ENCODE peak calls at places on chromosomes 7 and 10, in eight cellular contexts. One of them, this sample, is unnamed.

GRCh38 chr7:20352573-20353304 is 22.0 kb downstream of the ITGB8 start:
- DNase-seq in PC-3: peak; percentile 97
- DNase-seq in hepatocyte: peak; percentile 44
- DNase-seq in kidney: no peak
- DNase-seq in fibroblast of pulmonary artery: peak; percentile 79
- DNase-seq in astrocyte of the spinal cord: peak; percentile 57
- DNase-seq in bronchial epithelial cell: peak; percentile 100
- DNase-seq in neural progenitor cell: no peak
- DNase-seq in this sample: peak; percentile 82

GRCh38 chr10:10589540-10589939 is 428.1 kb upstream of the CELF2 start:
- DNase-seq in kidney: no peak
- DNase-seq in fibroblast of pulmonary artery: peak; percentile 99
- DNase-seq in hepatocyte: peak; percentile 50
- DNase-seq in bronchial epithelial cell: peak; percentile 66
- DNase-seq in astrocyte of the spinal cord: peak; percentile 73
- DNase-seq in neural progenitor cell: no peak
- DNase-seq in PC-3: peak; percentile 2
- DNase-seq in this sample: peak; percentile 94

GRCh38 chr7:76998263-76998666 is 33.9 kb downstream of the SPDYE17 start:
- DNase-seq in neural progenitor cell: no peak
- DNase-seq in bronchial epithelial cell: no peak
- DNase-seq in kidney: peak; percentile 66
- DNase-seq in astrocyte of the spinal cord: no peak
- DNase-seq in PC-3: no peak
- DNase-seq in fibroblast of pulmonary artery: no peak
- DNase-seq in hepatocyte: no peak
- DNase-seq in this sample: no peak

GRCh38 chr7:50229964-50230363 is 74.6 kb upstream of the IKZF1 start:
- DNase-seq in astrocyte of the spinal cord: peak; percentile 2
- DNase-seq in hepatocyte: no peak
- DNase-seq in kidney: no peak
- DNase-seq in PC-3: peak; percentile 18
- DNase-seq in bronchial epithelial cell: no peak
- DNase-seq in fibroblast of pulmonary artery: peak; percentile 2
- DNase-seq in neural progenitor cell: peak; percentile 19
- DNase-seq in this sample: no peak

GRCh38 chr7:116341222-116341907 is 131.0 kb downstream of the TES start:
- DNase-seq in hepatocyte: no peak
- DNase-seq in bronchial epithelial cell: peak; percentile 18
- DNase-seq in fibroblast of pulmonary artery: peak; percentile 20
- DNase-seq in astrocyte of the spinal cord: no peak
- DNase-seq in neural progenitor cell: no peak
- DNase-seq in PC-3: peak; percentile 27
- DNase-seq in kidney: no peak
- DNase-seq in this sample: peak; percentile 38

GRCh38 chr7:136116186-136116585 is 139.0 kb upstream of the MTPN start:
- DNase-seq in astrocyte of the spinal cord: no peak
- DNase-seq in fibroblast of pulmonary artery: no peak
- DNase-seq in hepatocyte: no peak
- DNase-seq in kidney: peak; percentile 64
- DNase-seq in PC-3: no peak
- DNase-seq in neural progenitor cell: no peak
- DNase-seq in bronchial epithelial cell: no peak
- DNase-seq in this sample: no peak

GRCh38 chr10:132168571-132169030 is 18.1 kb upstream of the DPYSL4 start:
- DNase-seq in kidney: no peak
- DNase-seq in bronchial epithelial cell: no peak
- DNase-seq in fibroblast of pulmonary artery: no peak
- DNase-seq in neural progenitor cell: no peak
- DNase-seq in astrocyte of the spinal cord: no peak
- DNase-seq in PC-3: no peak
- DNase-seq in hepatocyte: no peak
- DNase-seq in this sample: no peak

GRCh38 chr7:30900803-30901362 is 10.8 kb upstream of the AQP1 start:
- DNase-seq in bronchial epithelial cell: no peak
- DNase-seq in PC-3: no peak
- DNase-seq in astrocyte of the spinal cord: no peak
- DNase-seq in kidney: no peak
- DNase-seq in hepatocyte: no peak
- DNase-seq in neural progenitor cell: no peak
- DNase-seq in fibroblast of pulmonary artery: no peak
- DNase-seq in this sample: no peak

GRCh38 chr10:79224263-79224949 is 122.9 kb upstream of the PPIF start:
- DNase-seq in astrocyte of the spinal cord: no peak
- DNase-seq in kidney: peak; percentile 58
- DNase-seq in neural progenitor cell: no peak
- DNase-seq in fibroblast of pulmonary artery: no peak
- DNase-seq in bronchial epithelial cell: no peak
- DNase-seq in PC-3: no peak
- DNase-seq in hepatocyte: no peak
- DNase-seq in this sample: no peak

GRCh38 chr7:1020849-1021251 is 23.5 kb upstream of the GPR146 start:
- DNase-seq in bronchial epithelial cell: no peak
- DNase-seq in kidney: peak; percentile 64
- DNase-seq in fibroblast of pulmonary artery: no peak
- DNase-seq in PC-3: peak; percentile 4
- DNase-seq in neural progenitor cell: no peak
- DNase-seq in astrocyte of the spinal cord: no peak
- DNase-seq in hepatocyte: no peak
- DNase-seq in this sample: no peak

GRCh38 chr7:1019789-1020610 is 24.3 kb upstream of the GPR146 start:
- DNase-seq in hepatocyte: no peak
- DNase-seq in neural progenitor cell: no peak
- DNase-seq in bronchial epithelial cell: no peak
- DNase-seq in PC-3: no peak
- DNase-seq in astrocyte of the spinal cord: no peak
- DNase-seq in fibroblast of pulmonary artery: no peak
- DNase-seq in kidney: peak; percentile 67
- DNase-seq in this sample: no peak

GRCh38 chr7:1022356-1022755 is 22.0 kb upstream of the GPR146 start:
- DNase-seq in neural progenitor cell: no peak
- DNase-seq in bronchial epithelial cell: no peak
- DNase-seq in PC-3: no peak
- DNase-seq in hepatocyte: no peak
- DNase-seq in astrocyte of the spinal cord: no peak
- DNase-seq in kidney: peak; percentile 32
- DNase-seq in fibroblast of pulmonary artery: no peak
- DNase-seq in this sample: no peak

GRCh38 chr7:1021931-1022330 is 22.4 kb upstream of the GPR146 start:
- DNase-seq in kidney: peak; percentile 71
- DNase-seq in hepatocyte: no peak
- DNase-seq in bronchial epithelial cell: no peak
- DNase-seq in neural progenitor cell: no peak
- DNase-seq in PC-3: no peak
- DNase-seq in astrocyte of the spinal cord: no peak
- DNase-seq in fibroblast of pulmonary artery: no peak
- DNase-seq in this sample: no peak

GRCh38 chr7:1021366-1021765 is 23.0 kb upstream of the GPR146 start:
- DNase-seq in neural progenitor cell: no peak
- DNase-seq in PC-3: no peak
- DNase-seq in hepatocyte: no peak
- DNase-seq in astrocyte of the spinal cord: no peak
- DNase-seq in bronchial epithelial cell: no peak
- DNase-seq in fibroblast of pulmonary artery: no peak
- DNase-seq in kidney: peak; percentile 65
- DNase-seq in this sample: no peak
- H3K4me3 ChIP-seq in neural progenitor cell: no peak overlapping the region
- H3K4me3 ChIP-seq in PC-3: no peak overlapping the region
- H3K4me3 ChIP-seq in hepatocyte: no peak overlapping the region
- H3K4me3 ChIP-seq in astrocyte of the spinal cord: no peak overlapping the region
- H3K4me3 ChIP-seq in bronchial epithelial cell: no peak overlapping the region
- H3K4me3 ChIP-seq in fibroblast of pulmonary artery: no peak overlapping the region
- H3K4me3 ChIP-seq in kidney: no peak overlapping the region
- H3K4me3 ChIP-seq in this sample: no peak overlapping the region

DNA sequence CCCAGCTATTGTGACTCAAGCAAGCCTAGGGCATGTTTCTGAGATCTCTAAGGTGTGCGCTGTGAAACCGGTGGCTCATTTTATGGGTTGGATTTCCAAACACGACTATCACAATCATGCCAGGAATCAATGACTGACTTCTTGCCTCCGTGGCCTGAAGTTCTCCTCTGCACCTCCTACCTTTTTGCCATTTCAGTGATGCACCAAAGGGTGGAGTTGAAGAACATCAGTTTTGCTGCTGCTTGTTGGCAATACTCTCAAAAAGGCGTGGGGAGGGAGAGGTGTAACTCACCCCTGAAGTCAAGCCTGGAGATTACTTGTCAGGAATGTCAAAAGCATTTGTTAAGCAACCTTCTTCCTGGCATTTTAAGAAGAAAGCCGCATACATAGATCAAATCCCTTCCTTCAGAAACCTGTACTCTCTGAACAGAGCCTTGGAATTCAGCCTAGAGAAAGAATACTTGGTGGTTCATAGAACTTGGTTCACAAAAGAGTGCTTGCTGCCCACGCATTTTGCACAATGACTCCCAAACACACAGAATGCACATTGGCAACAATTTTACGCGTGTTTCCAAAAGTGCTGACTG is 41.0 kb downstream of the KIAA1217 start:
- DNase-seq in neural progenitor cell: no peak
- DNase-seq in fibroblast of pulmonary artery: peak; percentile 88
- DNase-seq in bronchial epithelial cell: peak; percentile 92
- DNase-seq in kidney: no peak
- DNase-seq in hepatocyte: peak; percentile 34
- DNase-seq in PC-3: no peak
- DNase-seq in astrocyte of the spinal cord: peak; percentile 54
- DNase-seq in this sample: peak; percentile 56
- TF ChIP-seq CTCF in neural progenitor cell: no peak
- TF ChIP-seq CTCF in fibroblast of pulmonary artery: no peak
- TF ChIP-seq CTCF in bronchial epithelial cell: peak; percentile 1
- TF ChIP-seq CTCF in kidney: no peak
- TF ChIP-seq CTCF in hepatocyte: no peak
- TF ChIP-seq CTCF in PC-3: no peak
- TF ChIP-seq CTCF in astrocyte of the spinal cord: no peak
- TF ChIP-seq CTCF in this sample: no peak

GRCh38 chr7:101885597-101885955 is 68.2 kb downstream of the CUX1 start:
- DNase-seq in hepatocyte: no peak
- DNase-seq in astrocyte of the spinal cord: no peak
- DNase-seq in bronchial epithelial cell: no peak
- DNase-seq in PC-3: no peak
- DNase-seq in neural progenitor cell: no peak
- DNase-seq in kidney: no peak
- DNase-seq in fibroblast of pulmonary artery: no peak
- DNase-seq in this sample: no peak

GRCh38 chr7:101880536-101881443 is 63.4 kb downstream of the CUX1 start:
- DNase-seq in hepatocyte: no peak
- DNase-seq in PC-3: peak; percentile 52
- DNase-seq in astrocyte of the spinal cord: peak; percentile 68
- DNase-seq in kidney: no peak
- DNase-seq in bronchial epithelial cell: peak; percentile 85
- DNase-seq in neural progenitor cell: no peak
- DNase-seq in fibroblast of pulmonary artery: peak; percentile 64
- DNase-seq in this sample: peak; percentile 62

GRCh38 chr7:101884671-101885596 is 67.5 kb downstream of the CUX1 start:
- DNase-seq in PC-3: no peak
- DNase-seq in fibroblast of pulmonary artery: no peak
- DNase-seq in neural progenitor cell: no peak
- DNase-seq in astrocyte of the spinal cord: no peak
- DNase-seq in hepatocyte: no peak
- DNase-seq in bronchial epithelial cell: no peak
- DNase-seq in kidney: no peak
- DNase-seq in this sample: no peak

GRCh38 chr7:101879565-101879964 is 62.1 kb downstream of the CUX1 start:
- DNase-seq in astrocyte of the spinal cord: no peak
- DNase-seq in neural progenitor cell: no peak
- DNase-seq in hepatocyte: no peak
- DNase-seq in bronchial epithelial cell: no peak
- DNase-seq in kidney: no peak
- DNase-seq in PC-3: no peak
- DNase-seq in fibroblast of pulmonary artery: no peak
- DNase-seq in this sample: no peak

DNA sequence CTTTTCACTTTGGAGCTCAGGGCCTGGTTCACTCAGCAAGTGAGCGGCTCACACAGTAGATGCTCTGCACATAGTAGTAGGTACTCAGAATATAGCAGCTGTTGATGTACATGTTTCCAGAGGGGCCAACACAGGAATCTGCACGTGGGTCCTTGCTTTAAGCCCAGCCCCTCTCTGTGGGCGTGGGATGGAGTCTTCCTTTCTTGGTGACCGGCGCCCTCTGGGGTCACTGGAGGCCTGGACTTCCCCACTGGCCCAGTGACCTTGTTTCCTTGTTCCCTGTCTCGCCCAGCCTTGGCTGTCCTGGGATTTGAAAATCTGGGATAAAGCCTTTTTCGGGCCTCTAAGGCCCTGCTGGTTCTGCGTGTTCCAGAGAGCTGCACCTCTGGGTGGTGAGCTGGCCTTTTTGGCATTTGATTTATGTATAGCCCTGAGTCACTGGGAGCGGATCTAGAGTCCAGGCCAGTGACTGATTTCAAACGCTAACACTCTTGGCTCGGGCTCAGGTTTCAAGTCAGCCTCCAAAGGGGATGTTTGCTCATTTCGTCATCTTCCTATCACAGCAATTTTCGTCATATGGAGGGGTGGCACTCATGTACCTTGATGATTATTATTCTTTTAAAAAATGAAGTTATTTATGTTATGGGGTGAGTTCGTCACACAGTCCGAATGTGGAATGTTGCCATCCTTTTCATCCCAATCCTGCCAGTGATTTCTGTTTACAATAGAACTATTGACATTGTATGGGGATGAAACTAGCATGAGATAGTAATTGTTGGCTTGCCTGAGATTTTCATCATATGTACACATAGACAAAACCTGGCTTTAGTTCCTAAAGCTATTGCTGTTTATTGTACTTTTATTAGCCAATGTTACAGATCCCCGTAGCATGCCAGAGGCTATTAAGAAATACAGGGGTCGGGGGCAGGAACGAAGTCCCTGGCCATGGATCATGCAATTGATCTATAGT is 65.5 kb downstream of the CUX1 start:
- DNase-seq in bronchial epithelial cell: peak; percentile 100
- DNase-seq in kidney: peak; percentile 90
- DNase-seq in hepatocyte: peak; percentile 94
- DNase-seq in astrocyte of the spinal cord: peak; percentile 99
- DNase-seq in PC-3: peak; percentile 99
- DNase-seq in fibroblast of pulmonary artery: peak; percentile 100
- DNase-seq in neural progenitor cell: peak; percentile 56
- DNase-seq in this sample: peak; percentile 100
- H3K4me3 ChIP-seq in bronchial epithelial cell: no peak overlapping the region
- H3K4me3 ChIP-seq in kidney: no peak overlapping the region
- H3K4me3 ChIP-seq in hepatocyte: no peak overlapping the region
- H3K4me3 ChIP-seq in astrocyte of the spinal cord: no peak overlapping the region
- H3K4me3 ChIP-seq in PC-3: peak overlapping the region; percentile 40
- H3K4me3 ChIP-seq in fibroblast of pulmonary artery: peak overlapping the region; percentile 10
- H3K4me3 ChIP-seq in neural progenitor cell: no peak overlapping the region
- H3K4me3 ChIP-seq in this sample: peak overlapping the region; percentile 16

DNA sequence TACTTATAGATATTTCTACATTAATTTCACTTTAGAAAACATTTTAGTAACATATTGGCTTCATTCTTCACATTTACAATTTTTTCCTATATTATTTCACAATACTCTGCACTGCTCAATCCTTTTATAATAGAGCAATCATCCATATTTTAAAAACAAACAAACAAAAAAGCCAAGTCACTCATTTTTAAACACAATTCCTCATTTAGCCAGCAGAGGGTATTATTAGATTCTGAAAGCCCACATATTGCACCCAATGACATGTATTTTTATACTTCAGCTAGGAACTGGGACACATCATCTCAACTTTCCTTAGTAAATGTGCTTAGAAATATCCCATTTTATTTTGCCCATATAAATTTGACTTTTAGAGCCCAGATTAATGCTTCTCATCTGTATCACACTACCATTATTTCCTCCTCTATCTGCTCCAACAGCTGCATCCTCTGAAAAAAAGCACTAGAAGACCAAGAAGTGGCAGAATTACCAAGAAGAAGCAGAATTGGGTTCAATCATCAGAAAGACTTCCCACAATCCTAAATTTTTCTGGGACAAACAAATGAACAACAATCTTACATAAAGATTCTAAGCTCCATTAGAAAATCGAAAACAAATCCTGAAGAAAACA is 29.5 kb downstream of the CTNNA3 start:
- DNase-seq in PC-3: peak; percentile 84
- DNase-seq in hepatocyte: peak; percentile 19
- DNase-seq in bronchial epithelial cell: peak; percentile 33
- DNase-seq in kidney: no peak
- DNase-seq in fibroblast of pulmonary artery: peak; percentile 57
- DNase-seq in neural progenitor cell: no peak
- DNase-seq in astrocyte of the spinal cord: peak; percentile 29
- DNase-seq in this sample: peak; percentile 63
- TF ChIP-seq CTCF in PC-3: peak; percentile 92
- TF ChIP-seq CTCF in hepatocyte: peak; percentile 60
- TF ChIP-seq CTCF in bronchial epithelial cell: peak; percentile 24
- TF ChIP-seq CTCF in kidney: no peak
- TF ChIP-seq CTCF in fibroblast of pulmonary artery: peak; percentile 57
- TF ChIP-seq CTCF in neural progenitor cell: peak; percentile 64
- TF ChIP-seq CTCF in astrocyte of the spinal cord: peak; percentile 48
- TF ChIP-seq CTCF in this sample: peak; percentile 44

This sample was measured in cardiac fibroblast.